ENCODE peak calls at places on chromosomes 12 and 14, in five cellular contexts. One of them, this sample, is unnamed.

GRCh38 chr14:38399652-38400051 is 143.8 kb upstream of the CLEC14A start:
- DNase-seq in sigmoid colon: no peak
- DNase-seq in GM03348: no peak
- DNase-seq in GM04503: no peak
- DNase-seq in H4: no peak
- DNase-seq in this sample: no peak

GRCh38 chr12:11814362-11814761 is 164.9 kb downstream of the ETV6 start:
- DNase-seq in GM03348: peak
- DNase-seq in GM04503: no peak
- DNase-seq in sigmoid colon: no peak
- DNase-seq in H4: peak
- DNase-seq in this sample: no peak

GRCh38 chr14:34873591-34874385 is 1.4 kb downstream of the BAZ1A start:
- DNase-seq in H4: peak
- DNase-seq in sigmoid colon: peak
- DNase-seq in GM04503: peak
- DNase-seq in GM03348: peak
- DNase-seq in this sample: no peak

GRCh38 chr12:8823565-8824300 is 1.3 kb downstream of the A2ML1 start:
- DNase-seq in H4: no peak
- DNase-seq in GM04503: no peak
- DNase-seq in GM03348: no peak
- DNase-seq in sigmoid colon: no peak
- DNase-seq in this sample: no peak

GRCh38 chr14:73462078-73462715 is 3.9 kb upstream of the NUMB start:
- DNase-seq in sigmoid colon: peak
- DNase-seq in H4: peak
- DNase-seq in GM04503: no peak
- DNase-seq in GM03348: peak
- DNase-seq in this sample: no peak

GRCh38 chr12:75086086-75087038 is 123.3 kb downstream of the KCNC2 start:
- DNase-seq in sigmoid colon: no peak
- DNase-seq in H4: peak
- DNase-seq in GM04503: peak
- DNase-seq in GM03348: peak
- DNase-seq in this sample: peak

GRCh38 chr12:59182191-59182590 is 261.9 kb upstream of the LRIG3 start:
- DNase-seq in sigmoid colon: no peak
- DNase-seq in GM03348: no peak
- DNase-seq in H4: no peak
- DNase-seq in GM04503: no peak
- DNase-seq in this sample: no peak

GRCh38 chr12:32240833-32241232 is 134.2 kb downstream of the BICD1 start:
- DNase-seq in sigmoid colon: no peak
- DNase-seq in GM03348: no peak
- DNase-seq in GM04503: no peak
- DNase-seq in H4: no peak
- DNase-seq in this sample: no peak

GRCh38 chr12:99722690-99723486 is 75.3 kb downstream of the GARIN6 start:
- DNase-seq in H4: no peak
- DNase-seq in GM03348: no peak
- DNase-seq in GM04503: no peak
- DNase-seq in sigmoid colon: peak
- DNase-seq in this sample: no peak

GRCh38 chr14:77804592-77804991 is 4.7 kb downstream of the ADCK1 start:
- DNase-seq in H4: no peak
- DNase-seq in sigmoid colon: no peak
- DNase-seq in GM03348: peak
- DNase-seq in GM04503: no peak
- DNase-seq in this sample: no peak

GRCh38 chr14:29810657-29811056 is 117.0 kb downstream of the PRKD1 start:
- DNase-seq in H4: peak
- DNase-seq in sigmoid colon: no peak
- DNase-seq in GM03348: peak
- DNase-seq in GM04503: no peak
- DNase-seq in this sample: no peak

GRCh38 chr14:100440207-100440631 is 117.1 kb downstream of the SLC25A47 start:
- DNase-seq in GM03348: peak
- DNase-seq in GM04503: no peak
- DNase-seq in H4: peak
- DNase-seq in sigmoid colon: peak
- DNase-seq in this sample: no peak

GRCh38 chr12:53042607-53043454 is 7.0 kb upstream of the TNS2 start:
- DNase-seq in GM04503: no peak
- DNase-seq in GM03348: no peak
- DNase-seq in H4: no peak
- DNase-seq in sigmoid colon: no peak
- DNase-seq in this sample: no peak

GRCh38 chr12:109239691-109240090 is 69.4 kb downstream of the FOXN4 start:
- DNase-seq in H4: no peak
- DNase-seq in GM03348: no peak
- DNase-seq in GM04503: no peak
- DNase-seq in sigmoid colon: peak
- DNase-seq in this sample: no peak